ENCODE peak calls at places on chromosome 11, in nine cellular contexts. O, N, P, W, M, Z, Q, J and S are unnamed samples.

GRCh38 chr11:109059402-109059801 is 362.6 kb upstream of the C11orf87 start:
- DNase-seq in M (no peak), O (no peak), P (no peak), Q (no peak), Z (no peak), N (no peak), J (no peak), W (no peak), S (no peak)

GRCh38 chr11:75530577-75530976 is 4.8 kb upstream of the GDPD5 start:
- DNase-seq in N (no peak), Q (no peak), P (no peak), M (no peak), J (no peak), Z (no peak), O (no peak), W (no peak), S (no peak)

GRCh38 chr11:46666982-46667590 is 33.3 kb downstream of the ARHGAP1 start:
- DNase-seq in M (no peak), W (no peak), J (no peak), Q (no peak), Z (no peak), P (no peak), N (no peak), O (no peak), S (no peak)

GRCh38 chr11:118914178-118914918 is 11.4 kb downstream of the BCL9L start:
- DNase-seq in J (peak; percentile 72), Z (no peak), N (no peak), O (no peak), Q (no peak), M (no peak), W (no peak), P (no peak), S (peak; percentile 84)

GRCh38 chr11:106271686-106272085 is 194.2 kb downstream of the AASDHPPT start:
- DNase-seq in M (no peak), N (no peak), W (no peak), O (no peak), P (no peak), Z (no peak), Q (no peak), J (no peak), S (no peak)

GRCh38 chr11:73240190-73240781 is 22.2 kb downstream of the P2RY2 start:
- DNase-seq in P (no peak), W (no peak), O (no peak), Q (no peak), J (no peak), M (peak; percentile 45), Z (peak; percentile 92), N (no peak), S (no peak)

GRCh38 chr11:10666976-10667892 is 26.3 kb downstream of the IRAG1 start:
- DNase-seq in Q (no peak), N (no peak), O (no peak), Z (no peak), J (no peak), P (no peak), W (no peak), M (no peak), S (no peak)

GRCh38 chr11:13487661-13488030 is 8.2 kb downstream of the PTH start:
- DNase-seq in P (no peak), J (no peak), O (no peak), N (no peak), W (no peak), Z (no peak), M (no peak), Q (no peak), S (no peak)

GRCh38 chr11:69711824-69712801 is 8.3 kb upstream of the FGF19 start:
- DNase-seq in W (no peak), M (no peak), Z (no peak), N (no peak), J (no peak), O (no peak), P (no peak), Q (no peak), S (no peak)

GRCh38 chr11:33179431-33179830 is 18.2 kb upstream of the CSTF3 start:
- DNase-seq in Q (no peak), P (no peak), W (no peak), O (no peak), J (no peak), N (no peak), M (no peak), Z (no peak), S (no peak)

GRCh38 chr11:104650234-104650633 is 248.0 kb downstream of the CASP12 start:
- DNase-seq in N (no peak), M (no peak), Q (no peak), J (no peak), P (no peak), O (no peak), W (peak; percentile 23), Z (no peak), S (no peak)

GRCh38 chr11:83571301-83571700 is 285.1 kb upstream of the CCDC90B start:
- DNase-seq in N (no peak), W (no peak), M (no peak), J (no peak), O (no peak), Q (no peak), P (no peak), Z (no peak), S (no peak)

GRCh38 chr11:795638-796564 is 2.2 kb downstream of the SLC25A22 start:
- DNase-seq in P (no peak), M (peak; percentile 43), W (peak; percentile 78), Q (peak; percentile 81), Z (no peak), N (no peak), J (peak; percentile 94), O (no peak), S (peak; percentile 59)

GRCh38 chr11:65652511-65653228 is 10.0 kb downstream of the RELA start:
- DNase-seq in M (peak; percentile 56), N (peak; percentile 36), O (peak; percentile 96), J (peak; percentile 93), Z (peak; percentile 99), Q (peak; percentile 58), W (peak; percentile 93), P (peak; percentile 18), S (peak; percentile 96)

GRCh38 chr11:2257023-2257700 is 13.2 kb downstream of the ASCL2 start:
- DNase-seq in P (no peak), J (no peak), N (no peak), W (no peak), O (no peak), M (no peak), Q (no peak), Z (peak; percentile 73), S (no peak)

GRCh38 chr11:106228996-106229395 is 151.5 kb downstream of the AASDHPPT start:
- DNase-seq in N (no peak), W (no peak), J (no peak), Q (no peak), P (no peak), Z (no peak), O (no peak), M (no peak), S (no peak)

GRCh38 chr11:2725367-2726300 is 25.8 kb upstream of the KCNQ1OT1 start:
- DNase-seq in O (no peak), Q (no peak), W (no peak), J (no peak), N (no peak), P (no peak), M (no peak), Z (no peak), S (no peak)

GRCh38 chr11:4418403-4418802 is 24.9 kb upstream of the TRIM21 start:
- DNase-seq in J (no peak), N (no peak), P (no peak), Z (no peak), Q (no peak), W (no peak), M (no peak), O (no peak), S (no peak)

GRCh38 chr11:9568161-9568853 is 5.2 kb upstream of the WEE1 start:
- DNase-seq in P (no peak), Z (no peak), J (no peak), N (no peak), W (no peak), Q (no peak), M (no peak), O (no peak), S (no peak)

GRCh38 chr11:120608760-120609211 is 97.2 kb downstream of the GRIK4 start:
- DNase-seq in N (no peak), O (no peak), W (no peak), M (no peak), Q (no peak), J (no peak), Z (no peak), P (no peak), S (no peak)

GRCh38 chr11:60657880-60658279 is 41.5 kb upstream of the MS4A8 start:
- DNase-seq in J (no peak), O (no peak), M (no peak), Z (no peak), N (no peak), W (no peak), Q (no peak), P (peak; percentile 74), S (no peak)

GRCh38 chr11:126969865-126970479 is 30.6 kb downstream of the KIRREL3 start:
- DNase-seq in P (no peak), W (peak; percentile 34), M (no peak), O (peak; percentile 26), Q (peak; percentile 55), N (no peak), Z (no peak), J (no peak), S (no peak)

GRCh38 chr11:69843529-69843921 is 24.3 kb upstream of the FGF3 start:
- DNase-seq in W (no peak), N (no peak), Z (no peak), Q (no peak), M (no peak), O (no peak), J (no peak), P (no peak), S (no peak)

GRCh38 chr11:35146074-35146521 is 7.1 kb downstream of the CD44 start:
- DNase-seq in P (no peak), O (no peak), J (no peak), Z (no peak), Q (no peak), M (no peak), N (no peak), W (no peak), S (no peak)

GRCh38 chr11:44018127-44018521 is 29.7 kb upstream of the ACCSL start:
- DNase-seq in J (no peak), N (no peak), W (no peak), P (no peak), O (no peak), M (no peak), Z (no peak), Q (no peak), S (no peak)

GRCh38 chr11:128790200-128790599 is 76.9 kb downstream of the KCNJ1 start:
- DNase-seq in M (no peak), W (peak; percentile 72), O (no peak), Q (no peak), Z (no peak), N (no peak), P (no peak), J (peak; percentile 81), S (no peak)

GRCh38 chr11:94650756-94651155 is 83.6 kb downstream of the PIWIL4 start:
- DNase-seq in M (no peak), W (no peak), J (no peak), N (no peak), Z (no peak), O (no peak), Q (peak; percentile 53), P (no peak), S (no peak)

GRCh38 chr11:111996129-111996528 is 29.1 kb upstream of the DLAT start:
- DNase-seq in P (no peak), J (no peak), O (no peak), M (no peak), N (no peak), Z (no peak), W (no peak), Q (no peak), S (no peak)

GRCh38 chr11:103927535-103927934 is 108.9 kb upstream of the DDI1 start:
- DNase-seq in J (no peak), P (no peak), Z (no peak), M (no peak), O (no peak), N (no peak), Q (peak; percentile 17), W (no peak), S (no peak)

GRCh38 chr11:2312232-2313042 is 10.6 kb downstream of the TSPAN32 start:
- DNase-seq in O (no peak), N (no peak), Q (no peak), Z (no peak), M (no peak), P (no peak), W (no peak), J (no peak), S (no peak)